ENCODE peak calls at places on chromosomes 1 and 21, in eight cellular contexts. H is spleen; K is CD8-positive, alpha-beta T cell; J is neural progenitor cell; L is right lobe of liver; D is PC-3; Y is tibial artery; M is pancreas. E is an unnamed sample. For H3K36me3, the result is how much of the 10 kb centered on the place peaks cover.

GRCh38 chr1:41404308-41404755 is 43.1 kb downstream of the FOXO6 start:
- DNase-seq in L (no peak), H (no peak), J (peak), K (no peak), M (no peak), Y (no peak), D (peak), E (peak)

GRCh38 chr1:8540266-8540926 is 222.5 kb downstream of the SLC45A1 start:
- DNase-seq in K (no peak), H (no peak), J (no peak), Y (no peak), D (peak), M (no peak), L (no peak), E (no peak)

GRCh38 chr1:179166663-179167417 is 62.6 kb downstream of the ABL2 start:
- DNase-seq in M (no peak), K (no peak), Y (no peak), J (no peak), H (no peak), D (no peak), L (no peak), E (no peak)

GRCh38 chr21:33931799-33932390 is 16.3 kb upstream of the ATP5PO start:
- DNase-seq in Y (no peak), K (no peak), L (no peak), M (no peak), H (peak), J (no peak), D (peak), E (no peak)

GRCh38 chr1:160621633-160622413 is 25.0 kb downstream of the SLAMF1 start:
- DNase-seq in M (no peak), D (no peak), H (no peak), L (no peak), J (no peak), Y (no peak), K (no peak), E (no peak)

GRCh38 chr1:192810253-192810880 is 1.5 kb downstream of the RGS2 start:
- DNase-seq in J (peak), K (no peak), L (no peak), M (peak), Y (peak), D (peak), H (no peak), E (no peak)

GRCh38 chr1:161021959-161022332 is 994 bp upstream of the F11R start:
- DNase-seq in D (peak), H (no peak), L (no peak), J (no peak), K (no peak), Y (no peak), M (no peak), E (no peak)

GRCh38 chr1:181748013-181748412 is 264.7 kb downstream of the CACNA1E start:
- DNase-seq in L (no peak), J (no peak), M (no peak), K (no peak), H (no peak), Y (no peak), D (no peak), E (no peak)

GRCh38 chr21:43268086-43268803 is 99.4 kb downstream of the CRYAA start:
- DNase-seq in L (no peak), D (no peak), H (peak), J (no peak), K (no peak), Y (no peak), M (no peak), E (no peak)

GRCh38 chr21:30480145-30480544 is at the start of gene KRTAP19-1:
- DNase-seq in J (no peak), K (no peak), L (no peak), H (no peak), Y (no peak), M (no peak), D (no peak), E (no peak)

GRCh38 chr1:81681570-81681969 is 119.2 kb upstream of the ADGRL2 start:
- DNase-seq in H (no peak), L (no peak), M (peak), D (peak), J (no peak), Y (no peak), K (no peak), E (no peak)

GRCh38 chr21:36044056-36044455 is 16.3 kb downstream of the SETD4 start:
- DNase-seq in M (no peak), L (no peak), Y (no peak), H (no peak), J (no peak), K (no peak), D (peak), E (no peak)
- H3K36me3 ChIP-seq in M (half or more), L (under half), Y (half or more), H (half or more), J (under half), K (half or more), D (under half), E (half or more)

DNA sequence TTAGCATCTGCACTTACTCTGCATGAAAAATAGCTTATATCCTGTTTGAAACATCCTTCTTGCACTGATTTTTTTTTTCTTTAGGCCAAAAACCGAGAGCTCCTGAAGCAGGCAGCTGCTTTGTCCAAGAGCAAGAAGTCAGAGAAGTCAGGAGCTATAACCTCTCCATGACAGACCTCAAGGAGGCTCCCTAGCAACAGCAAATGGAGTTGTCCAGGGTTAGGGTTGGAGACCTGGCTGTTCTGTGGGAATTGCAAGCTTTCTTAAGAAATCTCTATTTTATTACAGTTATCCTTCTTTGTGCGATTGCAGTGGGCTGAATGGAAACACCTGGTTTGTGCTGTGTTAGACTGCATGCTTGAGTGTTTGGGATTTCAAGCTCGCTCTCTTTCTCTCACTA is 12.6 kb upstream of the STX12 start:
- DNase-seq in L (no peak), H (no peak), D (no peak), Y (no peak), K (no peak), M (no peak), J (no peak), E (no peak)
- TF ChIP-seq CTCF in L (no peak), H (no peak), D (no peak), Y (no peak), K (no peak), M (no peak), J (peak), E (no peak)

GRCh38 chr1:62423580-62424242 is 13.1 kb upstream of the USP1 start:
- DNase-seq in L (no peak), D (no peak), K (no peak), M (no peak), Y (no peak), J (no peak), H (no peak), E (no peak)

GRCh38 chr1:62424412-62424811 is 12.4 kb upstream of the USP1 start:
- DNase-seq in Y (no peak), J (no peak), H (no peak), D (no peak), M (no peak), K (no peak), L (no peak), E (no peak)

GRCh38 chr1:62426794-62427193 is 10.1 kb upstream of the USP1 start:
- DNase-seq in J (no peak), H (no peak), L (no peak), Y (no peak), M (no peak), D (no peak), K (no peak), E (no peak)

GRCh38 chr1:62426238-62426637 is 10.6 kb upstream of the USP1 start:
- DNase-seq in H (no peak), D (no peak), M (no peak), K (no peak), Y (no peak), L (no peak), J (no peak), E (no peak)

GRCh38 chr1:62425041-62425440 is 11.8 kb upstream of the USP1 start:
- DNase-seq in Y (no peak), L (no peak), J (no peak), M (no peak), D (no peak), H (no peak), K (no peak), E (no peak)
- H3K27ac ChIP-seq in Y (no peak), L (no peak), J (no peak), M (no peak), D (no peak), H (no peak), K (no peak), E (no peak)

GRCh38 chr1:203828424-203828823 is 33.0 kb upstream of the SNRPE start:
- DNase-seq in M (no peak), Y (no peak), H (no peak), D (no peak), K (no peak), L (no peak), J (no peak), E (no peak)
- H3K36me3 ChIP-seq in M (under half), Y (half or more), H (half or more), D (half or more), K (under half), L (half or more), J (under half), E (under half)

GRCh38 chr1:217630711-217631591 is at the start of the genes GPATCH2 and SPATA17:
- DNase-seq in Y (peak), K (peak), J (peak), M (peak), L (peak), D (peak), H (peak), E (peak)
- TF ChIP-seq CTCF in Y (peak), K (no peak), J (peak), M (no peak), L (no peak), D (peak), H (peak), E (no peak)

GRCh38 chr1:201597551-201598230 is 58.8 kb downstream of the NAV1 start:
- DNase-seq in J (no peak), D (peak), L (no peak), M (peak), H (peak), Y (no peak), K (no peak), E (peak)
- H3K27ac ChIP-seq in J (no peak), D (peak), L (no peak), M (peak), H (no peak), Y (no peak), K (no peak), E (peak)